ENCODE peak calls at places on chromosomes 6 and 20, in six cellular contexts. D is OCI-LY7, H is mucosa of descending colon, X is astrocyte of the spinal cord, N is hepatocyte, Q is epithelial cell of proximal tubule. U is an unnamed sample.

GRCh38 chr6:136541395-136541794 is 8.8 kb downstream of the MAP7 start:
- DNase-seq in D (no peak), H (no peak), X (no peak), N (no peak), Q (no peak), U (no peak)

GRCh38 chr6:24006246-24006645 is 119.8 kb upstream of the NRSN1 start:
- DNase-seq in D (no peak), H (no peak), X (no peak), N (peak), Q (no peak), U (no peak)

GRCh38 chr20:8912731-8913130 is 156.2 kb upstream of the PLCB4 start:
- DNase-seq in D (no peak), H (no peak), X (no peak), N (no peak), Q (no peak), U (no peak)

GRCh38 chr20:61816606-61817005 is 249.1 kb downstream of the TAF4 start:
- DNase-seq in D (no peak), H (no peak), X (no peak), N (no peak), Q (no peak), U (no peak)

GRCh38 chr20:1632228-1632577 is 12.4 kb upstream of the SIRPB1 start:
- DNase-seq in D (no peak), H (no peak), X (no peak), N (no peak), Q (no peak), U (no peak)

GRCh38 chr6:37793067-37793466 is 26.5 kb upstream of the ZFAND3 start:
- DNase-seq in D (no peak), H (no peak), X (no peak), N (no peak), Q (no peak), U (no peak)

GRCh38 chr6:4901256-4902061 is 102.4 kb downstream of the RPP40 start:
- DNase-seq in D (peak), H (no peak), X (no peak), N (no peak), Q (no peak), U (no peak)

GRCh38 chr6:151374024-151374423 is 17.3 kb downstream of the ZBTB2 start:
- DNase-seq in D (no peak), H (no peak), X (no peak), N (no peak), Q (no peak), U (peak)

GRCh38 chr6:134835998-134836397 is 113.9 kb downstream of the ALDH8A1 start:
- DNase-seq in D (no peak), H (no peak), X (no peak), N (no peak), Q (no peak), U (no peak)

GRCh38 chr6:36979343-36979742 is 6.7 kb downstream of the MTCH1 start:
- DNase-seq in D (no peak), H (peak), X (peak), N (peak), Q (no peak), U (peak)

GRCh38 chr20:2421247-2421646 is 40.5 kb downstream of the TGM6 start:
- DNase-seq in D (no peak), H (no peak), X (no peak), N (no peak), Q (no peak), U (peak)

GRCh38 chr6:114304304-114304887 is 38.4 kb downstream of the HS3ST5 start:
- DNase-seq in D (peak), H (no peak), X (peak), N (peak), Q (no peak), U (peak)

GRCh38 chr6:109079981-109080380 is 14.7 kb downstream of the SESN1 start:
- DNase-seq in D (peak), H (no peak), X (peak), N (no peak), Q (no peak), U (no peak)

GRCh38 chr6:88997365-88997764 is 33.9 kb upstream of the RNGTT start:
- DNase-seq in D (peak), H (no peak), X (no peak), N (no peak), Q (no peak), U (no peak)

GRCh38 chr6:39309942-39310531 is 4.2 kb downstream of the KCNK17 start:
- DNase-seq in D (peak), H (peak), X (peak), N (peak), Q (no peak), U (peak)

GRCh38 chr6:128111096-128111495 is 210.2 kb upstream of the THEMIS start:
- DNase-seq in D (no peak), H (no peak), X (peak), N (no peak), Q (no peak), U (no peak)

GRCh38 chr6:34274129-34274528 is 25.3 kb upstream of the SMIM29 start:
- DNase-seq in D (no peak), H (no peak), X (no peak), N (no peak), Q (no peak), U (no peak)

GRCh38 chr6:11460001-11460668 is 77.4 kb upstream of the TMEM170B start:
- DNase-seq in D (peak), H (no peak), X (peak), N (no peak), Q (no peak), U (peak)
- TF ChIP-seq CTCF in D (peak), H (no peak), X (peak), N (no peak), Q (peak), U (peak)

DNA sequence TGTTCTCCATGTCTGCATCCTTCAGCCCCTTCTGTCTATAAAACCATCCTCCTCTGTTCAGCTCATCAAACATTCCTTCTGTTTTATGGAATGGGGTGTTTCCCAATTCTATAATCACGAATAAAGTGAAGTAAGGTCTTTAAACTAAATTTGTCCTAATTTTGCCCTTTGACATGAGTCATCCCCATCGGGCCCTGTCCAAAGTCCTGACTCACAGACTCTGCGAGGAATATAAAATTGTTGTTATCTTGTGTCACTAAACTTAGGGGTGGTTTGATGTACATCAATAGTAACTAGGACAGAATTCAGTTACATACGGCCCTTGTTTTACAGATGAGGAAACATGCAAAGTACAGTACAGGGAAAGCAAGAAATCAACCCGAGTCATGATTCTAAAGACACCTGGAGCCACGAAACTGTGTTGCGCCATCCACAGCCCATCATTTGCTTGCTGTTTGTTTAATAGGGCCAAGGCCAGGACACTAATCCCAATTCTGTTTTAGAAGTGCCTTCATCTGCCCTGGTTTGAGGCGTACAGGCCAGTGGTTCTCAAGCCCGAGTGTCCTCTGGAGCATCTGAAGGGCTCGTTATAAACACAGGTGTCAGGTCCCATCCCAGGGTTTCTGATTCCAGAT is 2.8 kb downstream of the ACSS1 start:
- DNase-seq in D (no peak), H (peak), X (no peak), N (no peak), Q (no peak), U (no peak)
- H3K4me3 ChIP-seq in D (no peak), H (no peak), X (no peak), N (no peak), Q (no peak), U (no peak)

DNA sequence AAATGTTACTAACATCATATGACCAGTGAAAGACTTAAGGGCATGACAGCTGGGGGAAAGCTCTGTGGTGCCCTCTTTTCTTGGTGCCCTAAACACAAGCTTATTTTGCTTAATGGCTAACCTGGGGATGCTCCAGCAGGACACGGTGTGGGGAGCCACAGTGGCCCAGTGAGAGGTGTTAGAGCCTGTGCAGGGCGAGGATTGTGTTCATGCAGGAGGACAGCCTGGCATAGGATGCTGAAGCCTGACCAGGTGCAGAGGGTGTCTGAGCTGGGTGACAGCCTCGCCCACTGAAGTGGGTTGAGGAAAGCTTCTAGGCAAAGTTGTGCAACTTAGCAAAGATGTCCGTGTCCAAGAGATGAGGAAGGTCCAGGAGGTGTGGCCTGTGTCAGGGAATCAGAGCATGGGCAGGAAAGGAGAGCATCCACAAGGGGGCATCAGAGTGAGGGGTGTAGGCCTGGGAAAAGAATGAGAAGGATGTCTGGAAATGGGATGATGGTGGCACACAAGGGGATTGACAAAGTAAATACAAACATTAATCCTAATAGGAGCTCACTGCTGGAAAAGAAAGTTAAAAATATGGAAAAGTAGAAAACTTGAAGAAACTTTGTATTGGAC is 33.9 kb downstream of the SLC17A4 start:
- DNase-seq in D (peak), H (peak), X (peak), N (peak), Q (no peak), U (peak)
- TF ChIP-seq CTCF in D (peak), H (no peak), X (peak), N (peak), Q (peak), U (peak)

GRCh38 chr6:13273931-13274706 is 54.2 kb downstream of the TBC1D7 start:
- DNase-seq in D (no peak), H (no peak), X (no peak), N (no peak), Q (no peak), U (no peak)
- H3K4me3 ChIP-seq in D (peak), H (no peak), X (no peak), N (no peak), Q (no peak), U (no peak)

GRCh38 chr20:64223526-64224067 is 32.0 kb upstream of the PCMTD2 start:
- DNase-seq in D (peak), H (no peak), X (peak), N (peak), Q (peak), U (peak)
- TF ChIP-seq CTCF in D (peak), H (no peak), X (peak), N (peak), Q (peak), U (no peak)

DNA sequence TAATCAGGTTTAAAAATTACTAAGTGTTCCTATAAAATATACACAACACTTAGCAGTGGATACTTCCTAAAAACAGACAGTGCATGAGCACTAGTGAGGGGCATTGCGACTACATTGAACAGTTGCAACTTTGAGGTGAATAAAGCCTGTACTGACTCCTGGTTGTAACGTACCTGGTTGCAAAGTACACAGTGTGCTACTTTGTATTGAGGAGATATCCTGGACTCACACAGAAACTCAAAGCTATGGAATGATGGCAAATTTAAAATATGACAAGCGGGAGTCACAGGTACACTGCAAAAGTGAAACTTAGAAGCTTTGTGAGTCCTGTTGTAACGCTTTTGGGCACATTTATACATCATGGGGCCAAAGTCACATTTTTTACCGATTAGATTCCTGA is 55.6 kb upstream of the HLA-A start:
- DNase-seq in D (no peak), H (no peak), X (no peak), N (no peak), Q (no peak), U (no peak)
- H3K4me3 ChIP-seq in D (no peak), H (no peak), X (no peak), N (no peak), Q (peak), U (no peak)

GRCh38 chr6:113050979-113051378 is 703.8 kb downstream of the RFPL4B start:
- DNase-seq in D (no peak), H (no peak), X (no peak), N (no peak), Q (no peak), U (no peak)
- TF ChIP-seq CTCF in D (no peak), H (no peak), X (no peak), N (no peak), Q (no peak), U (no peak)

DNA sequence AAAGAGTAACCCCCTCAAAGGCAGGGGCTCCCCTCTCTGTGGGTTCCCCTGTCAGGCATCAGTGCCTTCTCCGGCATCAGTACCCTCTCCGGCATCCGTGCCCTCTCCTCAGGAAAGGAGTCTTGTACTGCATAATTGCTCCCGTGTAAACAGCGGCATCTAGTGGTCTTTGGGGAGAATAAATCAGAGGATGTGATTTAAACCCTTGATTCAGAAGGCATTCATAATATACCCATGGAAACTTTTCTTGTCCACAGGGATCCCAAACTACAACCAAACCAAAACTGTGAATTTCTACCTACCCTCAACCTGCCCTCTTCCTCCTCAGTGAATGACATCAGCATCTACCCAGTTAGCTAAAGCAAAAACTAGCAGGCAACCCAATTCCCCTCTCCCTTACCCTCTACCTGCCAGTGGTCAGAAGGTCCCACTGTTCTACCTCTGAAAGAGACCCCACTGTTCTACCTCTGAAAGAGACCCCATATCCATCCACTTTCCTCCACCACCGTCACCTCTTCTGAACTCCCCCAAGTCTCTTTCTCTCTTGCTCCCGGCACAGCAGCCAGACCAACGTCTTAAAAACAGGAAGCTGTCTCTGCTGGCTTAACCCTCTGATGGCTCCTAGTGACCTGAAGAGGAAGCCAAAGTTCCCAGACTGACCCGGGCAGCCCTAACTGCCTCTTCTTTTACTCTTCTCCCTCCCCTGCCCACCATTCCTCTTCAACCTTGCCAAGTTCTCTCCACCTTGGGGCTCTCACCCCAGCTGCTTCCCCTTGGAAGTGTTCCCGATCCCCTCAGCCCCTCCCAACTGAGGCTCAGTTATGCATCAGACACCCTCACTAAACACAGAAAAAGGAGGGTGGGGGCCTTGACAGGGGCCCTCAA is 27.2 kb downstream of the UBE2V1 start:
- DNase-seq in D (peak), H (no peak), X (peak), N (peak), Q (no peak), U (peak)
- H3K4me3 ChIP-seq in D (peak), H (no peak), X (no peak), N (no peak), Q (peak), U (no peak)